ENCODE peak calls at places on chromosomes 6 and 20, in six cellular contexts. N is small intestine; L is CD4-positive, alpha-beta T cell; H is IMR-90; V is endothelial cell of umbilical vein; U is right atrium auricular region. P is an unnamed sample.

GRCh38 chr6:7267071-7267470 is 45.9 kb downstream of the SSR1 start:
- DNase-seq in H (no peak), L (no peak), N (no peak), U (peak), V (no peak), P (no peak)

GRCh38 chr6:137866914-137867684 is at the start of gene TNFAIP3:
- DNase-seq in U (peak), L (peak), V (peak), N (peak), H (peak), P (peak)

GRCh38 chr6:100470721-100471120 is 6.0 kb upstream of the SIM1 start:
- DNase-seq in L (no peak), V (no peak), H (no peak), N (no peak), U (no peak), P (peak)

GRCh38 chr20:8043687-8044278 is 24.2 kb upstream of the TMX4 start:
- DNase-seq in U (no peak), L (no peak), H (peak), V (peak), N (peak), P (peak)

GRCh38 chr20:61639200-61639599 is 387.1 kb downstream of the CDH4 start:
- DNase-seq in L (no peak), H (peak), V (no peak), N (no peak), U (no peak), P (no peak)

GRCh38 chr6:22886881-22887581 is 317.7 kb downstream of the HDGFL1 start:
- DNase-seq in U (no peak), V (no peak), H (peak), L (no peak), N (no peak), P (no peak)

GRCh38 chr20:15594296-15594695 is 979.0 kb downstream of the KIF16B start:
- DNase-seq in U (no peak), H (no peak), V (no peak), N (peak), L (no peak), P (peak)

GRCh38 chr6:164151762-164152161 is 737.2 kb downstream of the QKI start:
- DNase-seq in U (no peak), N (no peak), H (no peak), V (no peak), L (no peak), P (no peak)

GRCh38 chr6:11747021-11747420 is 31.6 kb downstream of the ADTRP start:
- DNase-seq in H (no peak), L (no peak), N (no peak), U (no peak), V (no peak), P (no peak)

GRCh38 chr6:5191222-5191621 is 69.5 kb downstream of the LYRM4 start:
- DNase-seq in H (peak), L (no peak), N (no peak), U (no peak), V (peak), P (no peak)

GRCh38 chr6:84227434-84228197 is at the start of gene CEP162:
- DNase-seq in V (peak), N (peak), U (peak), L (peak), H (peak), P (peak)

GRCh38 chr20:1819311-1820136 is 75.7 kb upstream of the SIRPA start:
- DNase-seq in U (no peak), V (no peak), H (no peak), N (no peak), L (no peak), P (no peak)
- H3K27ac ChIP-seq in U (peak), V (no peak), H (no peak), N (no peak), L (no peak), P (no peak)

DNA sequence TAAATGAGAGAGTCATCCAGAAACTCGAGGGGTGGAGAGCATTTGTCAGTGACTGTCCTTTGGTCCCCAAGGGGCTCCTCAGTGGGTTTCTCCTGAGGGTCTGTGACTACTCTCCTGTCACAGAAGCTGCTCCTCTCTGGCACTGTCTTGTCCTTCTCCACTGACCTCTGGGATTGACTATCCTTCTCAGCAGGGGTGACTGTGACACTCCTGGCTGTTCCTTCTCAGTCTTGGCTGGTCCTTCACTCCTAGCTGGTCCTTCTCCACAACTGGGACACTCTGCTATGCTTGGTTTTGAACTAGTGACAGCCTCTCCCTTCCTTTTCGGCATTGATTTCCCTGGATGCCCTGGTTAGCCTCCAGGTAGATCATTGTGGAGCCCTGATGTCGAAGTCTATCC is 33.5 kb downstream of the DYNLT1 start:
- DNase-seq in U (peak), L (no peak), V (no peak), N (no peak), H (no peak), P (no peak)
- H3K27ac ChIP-seq in U (peak), L (no peak), V (no peak), N (no peak), H (no peak), P (no peak)

DNA sequence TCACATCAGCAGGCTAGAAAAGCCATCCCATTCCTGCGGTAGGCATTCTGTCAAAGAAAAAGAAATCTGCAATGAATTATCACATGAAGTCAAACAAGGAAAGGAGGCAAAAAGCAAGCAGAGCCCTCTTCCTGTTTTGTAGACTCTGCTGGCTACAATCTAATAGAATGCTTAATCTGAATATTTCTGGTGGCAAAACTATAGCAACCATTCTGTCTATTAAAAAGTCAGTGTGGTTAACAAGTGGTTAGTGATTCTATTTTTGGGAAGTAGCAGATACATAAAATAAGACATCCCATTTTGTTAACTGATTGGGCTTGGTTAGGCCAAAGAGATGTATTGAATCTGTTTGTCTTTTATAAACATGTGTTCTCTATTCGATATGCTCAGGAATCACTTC is 442.3 kb downstream of the CDC5L start:
- DNase-seq in L (no peak), N (no peak), H (no peak), V (no peak), U (no peak), P (no peak)
- H3K27ac ChIP-seq in L (no peak), N (no peak), H (no peak), V (no peak), U (no peak), P (no peak)

DNA sequence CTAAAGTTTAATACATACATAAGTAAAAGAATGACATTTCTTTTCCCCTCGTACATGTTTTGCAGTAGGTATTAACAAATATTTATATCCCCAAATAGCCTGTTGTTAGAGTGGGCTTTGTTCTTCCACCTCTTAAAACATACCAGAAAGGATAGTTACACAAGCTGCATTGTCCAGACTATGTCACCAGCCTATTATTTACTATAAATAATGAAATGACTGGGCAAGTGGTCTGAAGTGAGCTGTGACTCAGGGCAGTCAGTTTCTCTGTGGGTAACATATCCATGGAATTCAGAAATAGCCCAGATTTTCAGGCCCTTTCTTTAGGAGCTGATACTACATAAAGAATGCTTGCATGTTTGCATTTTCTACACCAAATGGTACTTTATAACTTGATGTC is 60.1 kb downstream of the FUT9 start:
- DNase-seq in H (no peak), U (no peak), V (no peak), N (no peak), L (no peak), P (peak)
- H3K27ac ChIP-seq in H (no peak), U (no peak), V (no peak), N (no peak), L (no peak), P (no peak)

GRCh38 chr6:111468329-111469012 is 14.5 kb downstream of the REV3L start:
- DNase-seq in V (peak), N (no peak), U (no peak), H (peak), L (no peak), P (peak)

GRCh38 chr6:111462770-111463391 is 20.1 kb downstream of the REV3L start:
- DNase-seq in L (no peak), N (peak), H (peak), V (peak), U (no peak), P (peak)

GRCh38 chr6:111469543-111469942 is 13.5 kb downstream of the REV3L start:
- DNase-seq in L (no peak), N (no peak), V (no peak), U (no peak), H (no peak), P (no peak)

GRCh38 chr6:111461860-111462259 is 21.2 kb downstream of the REV3L start:
- DNase-seq in L (no peak), H (no peak), V (no peak), U (no peak), N (peak), P (no peak)

GRCh38 chr6:111464184-111464583 is 18.8 kb downstream of the REV3L start:
- DNase-seq in L (no peak), N (no peak), V (no peak), H (peak), U (no peak), P (peak)
- H3K27ac ChIP-seq in L (no peak), N (no peak), V (no peak), H (no peak), U (no peak), P (no peak)

DNA sequence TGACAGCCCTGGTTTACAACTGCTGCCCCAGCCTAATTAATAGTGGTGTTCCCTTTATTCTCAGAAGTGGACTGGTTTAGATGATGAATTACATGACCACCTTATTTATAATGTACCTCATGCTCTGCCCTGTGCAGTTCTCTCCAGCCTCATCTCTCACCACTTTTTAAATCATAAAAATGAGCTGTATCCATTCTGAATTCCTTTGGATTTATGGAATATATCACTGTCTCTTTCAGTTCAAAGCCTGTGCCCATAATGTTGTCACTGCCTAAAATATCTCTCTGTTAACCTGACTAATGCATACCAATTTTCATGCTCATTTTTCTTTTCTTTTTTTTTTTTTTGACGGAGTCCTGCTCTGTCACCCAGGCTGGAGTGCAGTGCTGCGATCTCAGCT is 36.9 kb downstream of the LAMA2 start:
- DNase-seq in N (no peak), L (no peak), H (no peak), U (no peak), V (no peak), P (no peak)
- H3K27ac ChIP-seq in N (no peak), L (no peak), H (no peak), U (no peak), V (no peak), P (no peak)

DNA sequence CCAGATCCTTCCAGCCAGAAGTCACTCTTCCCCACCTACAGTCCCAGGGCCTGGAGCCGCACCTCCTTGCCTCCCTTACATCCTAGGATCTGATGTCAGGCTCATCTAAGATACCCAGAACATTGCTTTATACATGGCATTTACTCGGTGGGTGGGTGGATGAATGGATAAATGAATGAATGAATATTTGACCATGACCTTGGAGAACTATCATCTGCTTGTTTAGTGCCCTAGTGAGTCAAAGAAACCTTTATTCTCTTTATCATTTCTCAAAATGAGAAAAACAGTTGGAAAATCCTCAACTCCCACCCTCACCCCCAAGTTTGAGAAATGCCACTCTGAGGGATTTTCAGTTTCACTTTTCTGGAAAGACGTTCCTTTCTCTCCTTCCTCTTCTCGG is 56.0 kb downstream of the DAAM2 start:
- DNase-seq in N (no peak), U (no peak), L (no peak), H (no peak), V (no peak), P (no peak)
- H3K27ac ChIP-seq in N (no peak), U (peak), L (no peak), H (no peak), V (no peak), P (no peak)